ENCODE peak calls at places on chromosome 22, in five cellular contexts. S is ovary; V is CD8-positive, alpha-beta memory T cell; O is effector memory CD4-positive, alpha-beta T cell; Y is A549. K is an unnamed sample.

GRCh38 chr22:40215266-40215665 is 37.5 kb downstream of the TNRC6B start:
- DNase-seq in S (no peak), V (no peak), O (no peak), Y (no peak), K (no peak)

GRCh38 chr22:46618667-46619066 is 1.5 kb upstream of the GRAMD4 start:
- DNase-seq in S (no peak), V (no peak), O (no peak), Y (no peak), K (no peak)

GRCh38 chr22:49303781-49304461 is 523.8 kb downstream of the BRD1 start:
- DNase-seq in S (no peak), V (peak), O (no peak), Y (no peak), K (no peak)

GRCh38 chr22:28783786-28784671 is 11.5 kb downstream of the CCDC117 start:
- DNase-seq in S (no peak), V (no peak), O (no peak), Y (peak), K (no peak)

GRCh38 chr22:20979243-20979809 is 2.8 kb upstream of the LZTR1 start:
- DNase-seq in S (peak), V (peak), O (peak), Y (no peak), K (peak)

GRCh38 chr22:24407278-24407665 is 20.1 kb upstream of the ADORA2A start:
- DNase-seq in S (no peak), V (peak), O (no peak), Y (no peak), K (no peak)

GRCh38 chr22:30891443-30891755 is 77.2 kb downstream of the MORC2 start:
- DNase-seq in S (peak), V (no peak), O (no peak), Y (no peak), K (no peak)

GRCh38 chr22:43427296-43428004 is 15.6 kb downstream of the MPPED1 start:
- DNase-seq in S (no peak), V (no peak), O (no peak), Y (no peak), K (no peak)

GRCh38 chr22:28435271-28435825 is 244.3 kb downstream of the TTC28 start:
- DNase-seq in S (no peak), V (no peak), O (no peak), Y (no peak), K (peak)

GRCh38 chr22:25816522-25817059 is 74.6 kb downstream of the MYO18B start:
- DNase-seq in S (no peak), V (no peak), O (no peak), Y (no peak), K (no peak)
- H3K27ac ChIP-seq in S (no peak), V (no peak), O (no peak), Y (no peak), K (no peak)

GRCh38 chr22:44684506-44685383 is 17.3 kb upstream of the PRR5 start:
- DNase-seq in S (peak), V (peak), O (peak), Y (peak), K (peak)
- H3K27ac ChIP-seq in S (no peak), V (peak), O (peak), Y (peak), K (peak)

DNA sequence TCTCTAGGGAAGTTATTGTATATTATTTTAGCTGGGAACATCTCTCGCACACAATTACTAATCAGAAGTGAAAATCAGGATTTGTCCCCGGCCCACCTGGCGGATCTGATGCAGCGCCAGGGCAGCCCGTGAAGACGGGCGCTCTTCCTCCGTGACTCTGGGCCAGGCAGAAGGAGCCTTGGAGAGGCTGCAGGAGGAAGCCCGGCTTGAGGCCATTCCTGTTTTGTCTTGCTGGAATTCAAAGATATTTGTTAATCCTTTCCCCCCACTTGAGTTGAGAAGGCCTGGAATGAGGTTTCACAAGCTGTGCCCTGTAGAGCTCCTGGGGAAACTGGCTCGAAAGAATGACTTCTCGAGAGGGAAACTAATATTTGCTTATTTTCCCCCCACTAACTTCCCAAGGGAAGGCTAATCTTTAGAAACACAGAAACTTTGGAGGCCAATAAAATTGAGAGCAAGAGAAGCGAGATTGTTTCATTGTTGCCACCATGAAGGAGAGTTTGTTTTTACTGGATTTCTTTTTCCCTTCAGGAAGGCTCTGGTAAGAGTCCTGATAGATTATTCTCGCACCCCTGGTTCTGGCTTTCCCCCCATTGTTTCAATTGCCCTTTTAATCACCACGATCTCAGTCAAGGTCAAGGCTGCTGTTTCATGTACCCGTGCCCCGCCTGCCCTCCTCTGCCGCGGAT is 92.8 kb upstream of the SEPTIN5 start:
- DNase-seq in S (no peak), V (no peak), O (no peak), Y (no peak), K (no peak)
- H3K27ac ChIP-seq in S (no peak), V (no peak), O (no peak), Y (no peak), K (no peak)

GRCh38 chr22:41845380-41846267 is 12.7 kb downstream of the SREBF2 start:
- DNase-seq in S (no peak), V (no peak), O (no peak), Y (no peak), K (no peak)
- H3K27ac ChIP-seq in S (no peak), V (no peak), O (no peak), Y (no peak), K (peak)

GRCh38 chr22:23193420-23193819 is 13.1 kb downstream of the BCR start:
- DNase-seq in S (no peak), V (no peak), O (no peak), Y (no peak), K (no peak)
- H3K27ac ChIP-seq in S (no peak), V (no peak), O (no peak), Y (no peak), K (no peak)

GRCh38 chr22:23282986-23283385 is 102.7 kb downstream of the BCR start:
- DNase-seq in S (no peak), V (no peak), O (no peak), Y (no peak), K (no peak)
- H3K27ac ChIP-seq in S (no peak), V (no peak), O (no peak), Y (peak), K (no peak)

GRCh38 chr22:17910561-17911311 is 113.6 kb downstream of the MICAL3 start:
- DNase-seq in S (peak), V (no peak), O (no peak), Y (peak), K (no peak)
- H3K27ac ChIP-seq in S (peak), V (no peak), O (no peak), Y (no peak), K (peak)